ENCODE peak calls at places on chromosomes 3 and 15, in four cellular contexts. X, D, E and U are unnamed samples.

GRCh38 chr3:168991813-168992212 is 671.7 kb downstream of the MECOM start:
- DNase-seq in X (no peak), D (no peak), E (no peak), U (no peak)

GRCh38 chr15:33094336-33094735 is 100.2 kb downstream of the FMN1 start:
- DNase-seq in X (peak; percentile 65), D (no peak), E (no peak), U (no peak)

GRCh38 chr3:3705090-3705775 is 94.0 kb upstream of the LRRN1 start:
- DNase-seq in X (no peak), D (peak; percentile 15), E (peak; percentile 37), U (no peak)

GRCh38 chr15:69855601-69856000 is 242.1 kb downstream of the TLE3 start:
- DNase-seq in X (peak; percentile 66), D (no peak), E (no peak), U (no peak)

GRCh38 chr15:72873379-72874233 is 90.0 kb upstream of the ADPGK start:
- DNase-seq in X (no peak), D (no peak), E (no peak), U (no peak)

GRCh38 chr3:155744091-155744625 is 713 bp downstream of the PLCH1 start:
- DNase-seq in X (peak; percentile 46), D (peak; percentile 34), E (peak; percentile 55), U (no peak)

GRCh38 chr3:10472877-10473440 is 32.4 kb downstream of the ATP2B2 start:
- DNase-seq in X (no peak), D (no peak), E (no peak), U (no peak)

GRCh38 chr3:127420355-127420655 is 132.5 kb upstream of the PRR20G start:
- DNase-seq in X (no peak), D (no peak), E (no peak), U (no peak)

GRCh38 chr3:113166719-113167492 is 44.5 kb upstream of the BOC start:
- DNase-seq in X (peak; percentile 63), D (peak; percentile 75), E (peak; percentile 59), U (peak; percentile 25)

GRCh38 chr3:129917423-129918007 is 24.0 kb upstream of the TMCC1 start:
- DNase-seq in X (no peak), D (no peak), E (no peak), U (no peak)

GRCh38 chr3:129461022-129461421 is 21.0 kb downstream of the IFT122 start:
- DNase-seq in X (peak; percentile 88), D (no peak), E (no peak), U (no peak)

GRCh38 chr15:47326506-47326905 is 390.8 kb upstream of the SEMA6D start:
- DNase-seq in X (peak; percentile 72), D (no peak), E (no peak), U (no peak)

GRCh38 chr3:69320867-69321266 is 65.0 kb downstream of the FRMD4B start:
- DNase-seq in X (no peak), D (no peak), E (peak; percentile 51), U (no peak)

GRCh38 chr3:115254492-115255196 is 107.6 kb upstream of the ZBTB20 start:
- DNase-seq in X (no peak), D (no peak), E (peak; percentile 52), U (no peak)

GRCh38 chr3:126971891-126972351 is 11.0 kb upstream of the PLXNA1 start:
- DNase-seq in X (peak; percentile 88), D (peak; percentile 50), E (peak; percentile 84), U (peak; percentile 69)

GRCh38 chr3:166560253-166560652 is 723.0 kb upstream of the BCHE start:
- DNase-seq in X (no peak), D (no peak), E (no peak), U (no peak)

GRCh38 chr3:32374788-32375595 is 16.7 kb upstream of the CMTM7 start:
- DNase-seq in X (peak; percentile 79), D (peak; percentile 22), E (peak; percentile 40), U (peak; percentile 51)

GRCh38 chr15:42207674-42208579 is at the start of gene VPS39:
- DNase-seq in X (peak; percentile 91), D (peak; percentile 82), E (peak; percentile 87), U (peak; percentile 79)

GRCh38 chr3:128187495-128187894 is 34.2 kb downstream of the EEFSEC start:
- DNase-seq in X (no peak), D (no peak), E (no peak), U (no peak)

GRCh38 chr15:49927462-49927861 is 191.6 kb downstream of the ATP8B4 start:
- DNase-seq in X (peak; percentile 45), D (no peak), E (no peak), U (no peak)

GRCh38 chr3:41304603-41305002 is 105.3 kb downstream of the CTNNB1 start:
- DNase-seq in X (no peak), D (no peak), E (peak; percentile 44), U (no peak)

GRCh38 chr3:186287723-186288122 is 74.3 kb downstream of the DGKG start:
- DNase-seq in X (peak; percentile 54), D (no peak), E (no peak), U (no peak)

GRCh38 chr3:183193762-183194701 is 31.5 kb upstream of the LAMP3 start:
- DNase-seq in X (no peak), D (no peak), E (no peak), U (no peak)

GRCh38 chr3:50138266-50139230 is 16.6 kb upstream of the SEMA3F start:
- DNase-seq in X (no peak), D (no peak), E (no peak), U (no peak)

GRCh38 chr3:135995766-135996165 is 30.2 kb downstream of the PPP2R3A start:
- DNase-seq in X (no peak), D (no peak), E (no peak), U (no peak)

GRCh38 chr3:161557751-161558150 is 61.1 kb downstream of the OTOL1 start:
- DNase-seq in X (no peak), D (no peak), E (no peak), U (no peak)

GRCh38 chr3:124258057-124258500 is 266.2 kb upstream of the ROPN1 start:
- DNase-seq in X (peak; percentile 87), D (no peak), E (no peak), U (no peak)

DNA sequence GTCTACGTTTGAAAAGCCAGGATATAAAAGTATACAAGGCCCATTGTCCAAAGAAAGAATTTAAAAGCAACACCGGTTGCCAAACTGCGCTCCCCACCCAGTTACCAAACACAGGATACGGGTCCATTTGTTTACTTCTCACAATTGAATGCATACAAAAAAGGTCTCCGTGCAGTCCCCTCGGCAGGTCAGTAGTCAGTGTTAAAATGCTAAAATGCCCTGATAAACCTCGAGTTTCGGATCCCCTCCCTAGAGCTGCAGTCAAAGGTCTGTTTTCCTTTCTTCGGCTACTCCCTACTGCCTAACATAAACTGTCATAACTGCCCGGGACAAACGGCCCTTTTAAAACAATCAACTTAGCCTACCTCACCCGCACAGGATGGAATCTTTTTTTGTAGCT is 534.6 kb downstream of the FOXP1 start:
- DNase-seq in X (no peak), D (no peak), E (no peak), U (no peak)
- H3K4me3 ChIP-seq in X (no peak overlapping the region), D (no peak overlapping the region), E (peak overlapping the region; percentile 4), U (no peak overlapping the region)

DNA sequence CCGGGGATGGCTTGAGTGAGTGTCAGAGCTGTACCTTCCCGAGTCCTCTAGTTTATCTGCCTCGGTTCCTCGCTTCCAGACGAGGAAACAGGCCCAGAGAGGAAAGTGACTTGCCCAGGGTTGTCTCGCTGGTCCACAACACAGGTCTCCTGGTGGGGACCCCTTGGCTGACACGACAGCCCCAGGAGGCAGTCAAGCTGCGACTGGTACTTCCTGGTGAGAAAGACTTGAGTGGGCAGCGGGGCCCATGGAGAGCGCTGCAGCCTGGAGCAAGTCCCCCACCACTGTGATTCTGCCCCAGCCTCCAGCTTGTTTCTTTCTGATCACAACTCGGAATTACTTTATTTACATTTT is 600 bp upstream of the CHRNA5 start:
- DNase-seq in X (no peak), D (no peak), E (no peak), U (no peak)
- H3K27ac ChIP-seq in X (no peak overlapping the region), D (no peak overlapping the region), E (no peak overlapping the region), U (no peak overlapping the region)

GRCh38 chr15:101156061-101156460 is 95.8 kb downstream of the CHSY1 start:
- DNase-seq in X (no peak), D (no peak), E (no peak), U (no peak)
- H3K4me3 ChIP-seq in X (no peak overlapping the region), D (no peak overlapping the region), E (no peak overlapping the region), U (no peak overlapping the region)

GRCh38 chr3:196654691-196655090 is 15.2 kb downstream of the NRROS start:
- DNase-seq in X (peak; percentile 57), D (no peak), E (no peak), U (no peak)

GRCh38 chr3:196653127-196653795 is 13.8 kb downstream of the NRROS start:
- DNase-seq in X (no peak), D (no peak), E (no peak), U (no peak)

GRCh38 chr3:196648856-196649255 is 9.4 kb downstream of the NRROS start:
- DNase-seq in X (peak; percentile 14), D (no peak), E (no peak), U (no peak)

GRCh38 chr3:196654006-196654405 is 14.5 kb downstream of the NRROS start:
- DNase-seq in X (peak; percentile 62), D (no peak), E (no peak), U (no peak)

DNA sequence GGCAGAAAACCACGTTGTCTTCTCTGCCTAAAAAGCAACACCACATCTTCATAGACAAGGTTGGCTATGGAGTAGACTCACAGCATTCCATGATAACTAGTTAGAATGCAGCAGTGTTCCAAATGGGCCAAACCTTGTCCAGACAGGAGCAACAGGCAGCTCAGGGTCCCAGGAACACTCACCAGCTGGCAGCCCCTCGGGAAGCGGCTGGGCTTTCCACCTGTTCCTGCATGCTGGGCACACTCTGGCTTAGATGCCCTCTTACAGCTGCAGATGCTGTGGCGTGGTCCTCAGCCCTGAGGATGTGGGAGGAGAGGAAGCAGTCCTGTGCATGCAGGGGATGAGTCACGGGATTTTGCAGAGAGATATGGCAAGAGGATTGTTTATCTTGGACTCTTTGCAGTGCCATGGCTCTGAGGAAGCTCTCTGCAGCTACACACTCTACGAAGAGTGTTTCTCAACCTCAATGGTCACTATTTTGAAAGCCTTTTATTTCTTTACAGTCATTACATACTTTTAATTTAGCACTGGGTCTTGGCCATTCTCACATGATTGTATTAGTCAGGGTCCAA is 11.3 kb downstream of the NRROS start:
- DNase-seq in X (peak; percentile 97), D (peak; percentile 33), E (peak; percentile 48), U (no peak)
- H3K27ac ChIP-seq in X (no peak overlapping the region), D (peak overlapping the region; percentile 51), E (peak overlapping the region; percentile 67), U (peak overlapping the region; percentile 68)